ENCODE peak calls at places on chromosomes 7 and 10, in four cellular contexts. V is HepG2, S is GM12878, C is K562. W is an unnamed sample.

GRCh38 chr7:128974241-128974934 is 36.7 kb downstream of the IRF5 start:
- DNase-seq in S (no peak), C (no peak), V (no peak), W (no peak)

GRCh38 chr7:111836592-111836991 is 274.3 kb upstream of the IMMP2L start:
- DNase-seq in S (no peak), C (no peak), V (no peak), W (no peak)

GRCh38 chr10:27108165-27108564 is 7.9 kb upstream of the ANKRD26 start:
- DNase-seq in S (no peak), V (no peak), C (no peak), W (no peak)

GRCh38 chr7:47446871-47447466 is 134.9 kb downstream of the TNS3 start:
- DNase-seq in S (no peak), V (peak), C (no peak), W (no peak)

GRCh38 chr7:106575138-106575823 is 85.7 kb downstream of the CCDC71L start:
- DNase-seq in C (no peak), V (no peak), S (no peak), W (no peak)

GRCh38 chr7:117951711-117952280 is 78.6 kb upstream of the CTTNBP2 start:
- DNase-seq in S (no peak), V (no peak), C (no peak), W (no peak)

GRCh38 chr7:75892634-75893272 is 13.9 kb downstream of the RHBDD2 start:
- DNase-seq in V (no peak), S (no peak), C (peak), W (no peak)

GRCh38 chr10:24493168-24493567 is 230.5 kb downstream of the ARHGAP21 start:
- DNase-seq in S (no peak), C (no peak), V (no peak), W (no peak)

GRCh38 chr7:129163875-129164544 is 19.5 kb downstream of the TSPAN33 start:
- DNase-seq in V (peak), S (no peak), C (peak), W (peak)

GRCh38 chr7:100823534-100823933 is 3.8 kb downstream of the EPHB4 start:
- DNase-seq in S (no peak), C (no peak), V (no peak), W (no peak)

GRCh38 chr7:117178600-117178999 is 144.3 kb downstream of the WNT2 start:
- DNase-seq in V (no peak), S (no peak), C (no peak), W (no peak)

GRCh38 chr7:4204530-4205165 is 477.4 kb upstream of the FOXK1 start:
- DNase-seq in V (no peak), S (no peak), C (no peak), W (no peak)

GRCh38 chr7:152076940-152077933 is 51.8 kb downstream of the GALNT11 start:
- DNase-seq in V (no peak), C (no peak), S (no peak), W (no peak)

GRCh38 chr7:27605689-27606269 is 56.9 kb downstream of the HIBADH start:
- DNase-seq in S (no peak), V (peak), C (no peak), W (peak)

GRCh38 chr10:33239257-33239656 is 95.2 kb downstream of the NRP1 start:
- DNase-seq in S (no peak), C (no peak), V (no peak), W (no peak)

GRCh38 chr10:46528171-46528671 is 28.2 kb downstream of the GPRIN2 start:
- DNase-seq in S (no peak), V (no peak), C (no peak), W (no peak)

GRCh38 chr10:120732067-120732466 is 119.1 kb upstream of the WDR11 start:
- DNase-seq in V (no peak), S (no peak), C (no peak), W (no peak)

GRCh38 chr7:50463035-50463434 is 12.9 kb upstream of the FIGNL1 start:
- DNase-seq in S (no peak), C (no peak), V (no peak), W (no peak)

GRCh38 chr10:124946945-124947344 is 5.0 kb downstream of the ZRANB1 start:
- DNase-seq in V (no peak), C (peak), S (no peak), W (no peak)

GRCh38 chr7:135519233-135519688 is 9.4 kb upstream of the CNOT4 start:
- DNase-seq in V (no peak), C (peak), S (no peak), W (no peak)

GRCh38 chr7:104968648-104969047 is 45.4 kb upstream of the KMT2E start:
- DNase-seq in S (no peak), V (no peak), C (no peak), W (no peak)

GRCh38 chr7:33711231-33712019 is 193.9 kb upstream of the BMPER start:
- DNase-seq in V (no peak), C (no peak), S (no peak), W (no peak)

GRCh38 chr10:71433116-71433982 is 36.6 kb downstream of the CDH23 start:
- DNase-seq in S (no peak), C (no peak), V (no peak), W (no peak)

GRCh38 chr7:29000346-29000745 is 42.2 kb upstream of the TRIL start:
- DNase-seq in S (no peak), C (no peak), V (no peak), W (no peak)

GRCh38 chr7:112131016-112131415 is 75.2 kb downstream of the DOCK4 start:
- DNase-seq in C (no peak), V (no peak), S (no peak), W (peak)

GRCh38 chr7:85115006-85115405 is 71.8 kb downstream of the SEMA3D start:
- DNase-seq in C (no peak), V (no peak), S (no peak), W (no peak)

GRCh38 chr10:117684211-117684610 is 141.7 kb downstream of the EMX2 start:
- DNase-seq in C (no peak), V (no peak), S (no peak), W (no peak)

GRCh38 chr7:50781371-50781770 is 1.3 kb downstream of the GRB10 start:
- DNase-seq in V (no peak), C (no peak), S (no peak), W (no peak)

GRCh38 chr10:133446979-133447378 is 6.8 kb upstream of the SCART1 start:
- DNase-seq in V (no peak), C (no peak), S (no peak), W (no peak)

GRCh38 chr10:24047201-24047600 is 161.7 kb upstream of the KIAA1217 start:
- DNase-seq in C (no peak), S (no peak), V (no peak), W (no peak)

GRCh38 chr7:17405786-17406185 is 107.3 kb downstream of the AHR start:
- DNase-seq in S (no peak), V (peak), C (no peak), W (no peak)

GRCh38 chr7:17407229-17407628 is 108.8 kb downstream of the AHR start:
- DNase-seq in V (no peak), C (no peak), S (no peak), W (no peak)

GRCh38 chr7:17406756-17407155 is 108.3 kb downstream of the AHR start:
- DNase-seq in S (no peak), V (no peak), C (no peak), W (no peak)

GRCh38 chr7:17408904-17409290 is 110.4 kb downstream of the AHR start:
- DNase-seq in V (no peak), S (no peak), C (no peak), W (no peak)

GRCh38 chr7:17408245-17408903 is 109.9 kb downstream of the AHR start:
- DNase-seq in S (no peak), V (peak), C (peak), W (no peak)
- TF ChIP-seq FOXK2 in S (no peak), V (no peak), C (no peak), W (no peak)

DNA sequence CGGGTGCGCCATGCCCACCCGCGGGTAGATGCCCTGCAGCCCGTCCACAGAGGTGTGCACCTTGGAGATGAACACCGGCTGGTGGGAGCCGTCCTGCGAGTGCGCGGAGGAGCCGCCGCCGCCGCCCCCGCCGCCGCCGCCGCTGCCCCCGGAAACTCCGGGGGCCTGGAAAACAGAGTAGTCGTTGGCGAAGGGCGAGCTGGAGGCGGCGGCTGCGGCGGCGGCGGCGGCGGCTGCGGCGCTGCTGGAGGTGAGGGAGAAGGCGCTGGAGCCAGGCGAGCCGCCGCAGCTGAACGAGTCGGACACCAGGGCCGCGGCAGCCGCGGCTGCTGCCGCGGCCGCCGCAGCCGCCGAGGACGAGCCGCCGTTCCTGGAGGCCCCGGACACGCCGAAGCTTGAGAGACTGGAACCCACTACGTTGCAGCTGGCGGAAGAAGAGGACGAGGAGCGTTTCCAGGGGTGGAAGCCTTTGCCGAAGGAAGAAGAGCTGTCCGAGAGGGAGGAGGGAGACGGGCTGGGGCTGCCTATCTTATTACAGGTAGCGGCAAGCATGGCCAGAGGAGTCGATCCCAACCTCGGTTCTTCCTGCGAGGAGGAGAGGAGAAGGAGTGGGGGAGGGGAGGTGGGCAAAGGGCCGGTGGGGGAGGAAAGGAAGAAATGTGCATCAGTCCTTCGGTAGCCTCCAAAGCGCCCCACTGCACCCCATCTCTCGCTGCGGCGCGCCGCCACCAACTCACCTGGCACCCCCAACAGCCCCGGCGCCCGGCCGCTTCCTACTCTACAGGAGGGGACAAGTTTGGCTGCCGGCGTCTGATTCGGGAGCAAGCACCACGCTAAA is 1.3 kb downstream of the SP8 start:
- DNase-seq in V (no peak), S (no peak), C (no peak), W (peak)
- TF ChIP-seq BHLHE40 in V (no peak), S (no peak), C (no peak), W (no peak)

GRCh38 chr7:142798451-142799438 is 28.0 kb downstream of the PRSS2 start:
- DNase-seq in S (no peak), V (no peak), C (no peak), W (no peak)
- TF ChIP-seq FOXK2 in S (no peak), V (no peak), C (no peak), W (no peak)

GRCh38 chr10:70323143-70323696 is 39.4 kb upstream of the NPFFR1 start:
- DNase-seq in S (no peak), V (no peak), C (no peak), W (no peak)

GRCh38 chr10:70323697-70324340 is 40.0 kb upstream of the NPFFR1 start:
- DNase-seq in C (no peak), V (peak), S (no peak), W (no peak)

GRCh38 chr10:70321897-70322890 is 38.4 kb upstream of the NPFFR1 start:
- DNase-seq in S (no peak), C (peak), V (no peak), W (no peak)

GRCh38 chr10:70324951-70325781 is 41.4 kb upstream of the NPFFR1 start:
- DNase-seq in C (no peak), S (no peak), V (no peak), W (no peak)

DNA sequence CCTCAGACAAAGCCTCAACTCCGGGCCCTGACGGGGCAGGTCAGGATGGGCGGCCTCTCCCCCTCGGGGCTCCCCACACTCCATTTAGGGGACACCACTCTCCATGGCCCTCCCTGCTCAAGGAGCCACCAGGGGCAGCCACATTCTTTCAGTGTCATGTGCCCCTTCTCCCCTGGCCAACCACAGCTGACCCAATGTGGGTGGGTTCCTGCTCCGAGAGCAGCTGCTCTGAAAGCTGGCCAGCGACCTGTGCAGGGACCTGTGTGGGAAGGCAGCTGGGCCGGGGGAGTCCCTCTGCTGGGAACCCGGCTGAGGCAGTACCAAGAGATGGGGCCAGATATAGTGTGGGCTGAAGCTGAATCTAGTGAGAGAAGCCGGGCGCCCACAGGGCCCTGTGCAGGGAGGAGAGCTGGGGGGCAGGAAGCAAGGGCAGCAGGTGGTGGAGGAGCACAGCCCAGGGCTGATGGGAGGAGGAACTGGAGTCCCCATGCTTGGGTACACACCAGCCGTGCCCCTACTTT is 40.6 kb upstream of the NPFFR1 start:
- DNase-seq in V (peak), C (no peak), S (no peak), W (no peak)
- TF ChIP-seq BHLHE40 in V (no peak), C (no peak), S (no peak), W (no peak)